ENCODE peak calls at places on chromosome 14, in four cellular contexts. One of them, this sample, is unnamed. For H3K9me3 and H3K4me1, the result is how much of the 10 kb centered on the place peaks cover.

GRCh38 chr14:50920482-50921225 is 23.6 kb downstream of the PYGL start:
- ATAC-seq in A549: peak
- ATAC-seq in heart left ventricle: no peak
- ATAC-seq in upper lobe of right lung: no peak
- ATAC-seq in this sample: peak

GRCh38 chr14:38291681-38292459 is 36.0 kb upstream of the CLEC14A start:
- ATAC-seq in A549: no peak
- ATAC-seq in upper lobe of right lung: no peak
- ATAC-seq in heart left ventricle: no peak
- ATAC-seq in this sample: no peak

GRCh38 chr14:98229676-98230366 is 1042.2 kb downstream of the BCL11B start:
- ATAC-seq in A549: no peak
- ATAC-seq in upper lobe of right lung: no peak
- ATAC-seq in heart left ventricle: no peak
- ATAC-seq in this sample: no peak

GRCh38 chr14:72752034-72752412 is 141.9 kb downstream of the DPF3 start:
- ATAC-seq in A549: no peak
- ATAC-seq in upper lobe of right lung: no peak
- ATAC-seq in heart left ventricle: no peak
- ATAC-seq in this sample: no peak

GRCh38 chr14:102201369-102201748 is 61.7 kb downstream of the WDR20 start:
- ATAC-seq in upper lobe of right lung: no peak
- ATAC-seq in heart left ventricle: no peak
- ATAC-seq in A549: no peak
- ATAC-seq in this sample: no peak

GRCh38 chr14:101019541-101019940 is 116.0 kb upstream of the RTL1 start:
- ATAC-seq in A549: peak
- ATAC-seq in heart left ventricle: no peak
- ATAC-seq in upper lobe of right lung: peak
- ATAC-seq in this sample: no peak

GRCh38 chr14:20428010-20428365 is 8.0 kb downstream of the KLHL33 start:
- ATAC-seq in A549: no peak
- ATAC-seq in upper lobe of right lung: no peak
- ATAC-seq in heart left ventricle: no peak
- ATAC-seq in this sample: no peak

GRCh38 chr14:69673099-69673498 is 61.7 kb downstream of the SUSD6 start:
- ATAC-seq in A549: no peak
- ATAC-seq in upper lobe of right lung: no peak
- ATAC-seq in heart left ventricle: no peak
- ATAC-seq in this sample: peak

GRCh38 chr14:68947802-68948201 is 31.3 kb downstream of the ACTN1 start:
- ATAC-seq in heart left ventricle: peak
- ATAC-seq in upper lobe of right lung: peak
- ATAC-seq in A549: peak
- ATAC-seq in this sample: peak

GRCh38 chr14:23207146-23207540 is 23.7 kb upstream of the SLC7A8 start:
- ATAC-seq in heart left ventricle: no peak
- ATAC-seq in A549: no peak
- ATAC-seq in upper lobe of right lung: no peak
- ATAC-seq in this sample: no peak
- H3K9me3 ChIP-seq in heart left ventricle: under half
- H3K9me3 ChIP-seq in A549: under half
- H3K9me3 ChIP-seq in upper lobe of right lung: under half
- H3K9me3 ChIP-seq in this sample: under half

GRCh38 chr14:89138846-89139245 is 278.2 kb downstream of the FOXN3 start:
- ATAC-seq in A549: no peak
- ATAC-seq in upper lobe of right lung: no peak
- ATAC-seq in heart left ventricle: no peak
- ATAC-seq in this sample: no peak
- H3K4me1 ChIP-seq in A549: under half
- H3K4me1 ChIP-seq in upper lobe of right lung: under half
- H3K4me1 ChIP-seq in heart left ventricle: under half
- H3K4me1 ChIP-seq in this sample: under half

GRCh38 chr14:48670939-48671338 is 915.2 kb downstream of the RPS29 start:
- ATAC-seq in A549: no peak
- ATAC-seq in heart left ventricle: no peak
- ATAC-seq in upper lobe of right lung: peak
- ATAC-seq in this sample: no peak

GRCh38 chr14:48665077-48665784 is 920.9 kb downstream of the RPS29 start:
- ATAC-seq in upper lobe of right lung: no peak
- ATAC-seq in heart left ventricle: no peak
- ATAC-seq in A549: no peak
- ATAC-seq in this sample: no peak
- H3K9me3 ChIP-seq in upper lobe of right lung: under half
- H3K9me3 ChIP-seq in heart left ventricle: under half
- H3K9me3 ChIP-seq in A549: under half
- H3K9me3 ChIP-seq in this sample: under half

DNA sequence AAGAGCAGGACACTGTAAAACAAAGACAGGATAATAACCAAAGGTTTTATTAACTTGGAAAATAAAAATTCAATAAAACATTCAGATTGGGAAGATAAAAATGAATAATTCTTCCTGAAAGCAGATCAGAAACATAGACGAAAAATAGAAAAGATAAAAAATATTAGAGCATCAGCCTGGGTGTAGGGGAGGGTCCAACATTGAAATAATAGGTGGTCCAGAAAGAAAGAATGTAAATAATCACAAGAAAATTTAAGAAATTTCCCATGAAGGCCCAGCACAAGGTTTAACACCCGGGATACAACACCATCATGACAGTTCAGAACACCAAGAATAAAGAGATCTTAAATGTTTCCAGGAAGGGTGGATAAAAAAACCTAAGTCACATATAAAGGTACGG is 31.0 kb upstream of the DICER1 start:
- ATAC-seq in upper lobe of right lung: no peak
- ATAC-seq in A549: no peak
- ATAC-seq in heart left ventricle: no peak
- ATAC-seq in this sample: no peak
- H3K4me1 ChIP-seq in upper lobe of right lung: under half
- H3K4me1 ChIP-seq in A549: under half
- H3K4me1 ChIP-seq in heart left ventricle: under half
- H3K4me1 ChIP-seq in this sample: under half

DNA sequence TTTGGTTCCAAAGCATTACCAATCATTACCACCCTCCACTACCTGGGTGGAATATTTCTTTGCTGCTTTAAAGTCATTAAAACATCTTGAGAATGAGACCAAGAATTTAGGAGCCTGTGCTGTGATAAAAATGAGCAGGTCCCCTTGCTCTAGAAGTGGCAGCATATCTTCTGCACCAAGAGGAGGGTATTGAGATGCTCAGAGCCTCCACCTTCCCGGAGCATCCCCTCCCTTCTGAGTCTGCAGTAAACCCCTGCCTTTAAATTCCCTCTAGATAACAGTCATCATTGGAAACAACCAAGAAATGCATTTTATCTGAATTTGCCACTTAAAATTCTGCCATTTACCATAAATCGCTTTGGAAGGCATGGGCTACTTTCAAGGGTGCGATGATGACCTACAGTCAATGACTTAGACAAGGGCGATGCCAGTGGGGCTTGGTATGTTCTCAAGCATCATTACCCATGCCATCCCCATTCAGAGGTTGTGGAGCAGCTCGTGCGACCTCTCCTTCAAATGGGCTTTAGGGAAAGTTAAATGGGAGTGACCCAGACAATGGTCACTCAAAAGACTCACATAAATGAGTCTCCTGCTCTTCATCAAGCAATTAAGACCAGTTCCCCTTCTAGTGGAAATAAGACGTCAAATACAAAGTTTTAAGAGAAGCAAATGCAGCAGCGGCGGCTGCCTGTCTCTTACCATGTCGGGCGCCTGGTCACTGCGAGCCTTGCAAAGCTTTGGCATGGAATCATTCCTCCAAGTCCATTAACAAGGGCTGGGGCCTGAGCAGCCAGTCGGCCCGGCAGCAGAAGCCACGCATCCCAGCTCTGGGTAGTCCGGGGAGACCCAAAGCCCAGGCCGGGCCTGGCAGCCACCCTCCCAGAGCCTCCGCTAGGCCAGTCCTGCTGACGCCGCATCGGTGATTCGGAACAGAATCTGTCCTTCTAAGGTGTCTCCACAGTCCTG is 334.5 kb downstream of the TMEM121 start:
- ATAC-seq in upper lobe of right lung: no peak
- ATAC-seq in heart left ventricle: no peak
- ATAC-seq in A549: no peak
- ATAC-seq in this sample: no peak
- H3K9me3 ChIP-seq in upper lobe of right lung: under half
- H3K9me3 ChIP-seq in heart left ventricle: under half
- H3K9me3 ChIP-seq in A549: under half
- H3K9me3 ChIP-seq in this sample: under half

GRCh38 chr14:76201162-76201561 is 49.4 kb downstream of the GPATCH2L start:
- ATAC-seq in A549: peak
- ATAC-seq in upper lobe of right lung: no peak
- ATAC-seq in heart left ventricle: no peak
- ATAC-seq in this sample: no peak
- H3K4me1 ChIP-seq in A549: under half
- H3K4me1 ChIP-seq in upper lobe of right lung: under half
- H3K4me1 ChIP-seq in heart left ventricle: under half
- H3K4me1 ChIP-seq in this sample: under half

This sample was measured in gastroesophageal sphincter.